ENCODE peak calls at places on chromosomes 13 and 19, in seven cellular contexts. V is astrocyte of the spinal cord, A is lower leg skin, D is heart right ventricle, T is GM06990, X is adrenal gland, O is BE2C. K is an unnamed sample.

GRCh38 chr19:39871886-39872866 is 26.0 kb upstream of the FBL start:
- DNase-seq in O (no peak), V (no peak), X (no peak), D (no peak), T (no peak), A (no peak), K (no peak)

GRCh38 chr13:38213307-38213706 is 136.3 kb upstream of the UFM1 start:
- DNase-seq in O (no peak), D (no peak), T (no peak), A (no peak), X (no peak), V (peak; percentile 37), K (no peak)

GRCh38 chr13:45295536-45295935 is 45.4 kb downstream of the TPT1 start:
- DNase-seq in V (peak; percentile 45), X (no peak), O (no peak), D (no peak), T (no peak), A (no peak), K (no peak)

GRCh38 chr13:76622336-76623045 is 263.7 kb downstream of the KCTD12 start:
- DNase-seq in D (no peak), O (peak; percentile 63), A (no peak), V (no peak), X (peak; percentile 66), T (no peak), K (no peak)

GRCh38 chr19:34308381-34309367 is 54.3 kb downstream of the GARRE1 start:
- DNase-seq in D (no peak), T (peak; percentile 17), V (no peak), O (no peak), A (no peak), X (peak; percentile 78), K (no peak)

GRCh38 chr13:24777171-24777570 is 13.2 kb downstream of the RNF17 start:
- DNase-seq in O (no peak), T (no peak), X (no peak), A (no peak), V (no peak), D (no peak), K (no peak)

GRCh38 chr19:35313614-35314013 is 15.4 kb upstream of the CD22 start:
- DNase-seq in A (no peak), V (no peak), D (no peak), X (peak; percentile 85), O (no peak), T (no peak), K (no peak)

GRCh38 chr13:60627071-60627686 is 230.2 kb downstream of the TDRD3 start:
- DNase-seq in O (peak; percentile 64), V (peak; percentile 43), T (no peak), X (peak; percentile 58), A (no peak), D (no peak), K (no peak)

GRCh38 chr19:7868671-7869452 is 5.3 kb downstream of the PRR36 start:
- DNase-seq in D (peak; percentile 69), O (no peak), X (peak; percentile 90), T (peak; percentile 91), A (peak; percentile 94), V (peak; percentile 39), K (peak; percentile 96)

GRCh38 chr13:76677047-76677446 is 209.2 kb downstream of the KCTD12 start:
- DNase-seq in T (no peak), A (no peak), D (peak; percentile 20), O (no peak), X (peak; percentile 60), V (peak; percentile 82), K (no peak)

GRCh38 chr19:45990113-45990728 is 5.0 kb upstream of the CCDC61 start:
- DNase-seq in X (no peak), A (no peak), D (no peak), O (no peak), T (no peak), V (no peak), K (no peak)

GRCh38 chr13:20393273-20394235 is 132.1 kb downstream of the CRYL1 start:
- DNase-seq in X (peak; percentile 25), O (no peak), T (no peak), A (no peak), D (no peak), V (no peak), K (no peak)

GRCh38 chr13:54029226-54029625 is 1000.6 kb downstream of the OLFM4 start:
- DNase-seq in T (no peak), D (no peak), O (no peak), V (peak; percentile 89), X (no peak), A (no peak), K (no peak)

GRCh38 chr19:49421039-49421877 is 2.0 kb downstream of the PTH2 start:
- DNase-seq in X (peak; percentile 76), A (no peak), V (peak; percentile 27), D (peak; percentile 67), O (peak; percentile 91), T (peak; percentile 53), K (no peak)

GRCh38 chr19:4547303-4548237 is 7.7 kb upstream of the LRG1 start:
- DNase-seq in A (no peak), V (no peak), D (no peak), X (peak; percentile 74), T (no peak), O (peak; percentile 47), K (peak; percentile 87)

GRCh38 chr13:35855531-35856019 is 275.6 kb downstream of the DCLK1 start:
- DNase-seq in T (no peak), O (peak; percentile 15), X (peak; percentile 65), A (peak; percentile 85), V (no peak), D (no peak), K (no peak)

GRCh38 chr19:52936151-52936957 is 13.1 kb upstream of the ZNF888 start:
- DNase-seq in O (no peak), X (no peak), V (no peak), D (no peak), T (no peak), A (peak; percentile 48), K (no peak)

GRCh38 chr13:71115301-71115700 is 751.7 kb downstream of the DACH1 start:
- DNase-seq in X (no peak), V (peak; percentile 1), D (no peak), A (no peak), O (no peak), T (no peak), K (no peak)

GRCh38 chr13:28012896-28013295 is 24.4 kb upstream of the URAD start:
- DNase-seq in D (no peak), V (no peak), T (peak; percentile 87), A (no peak), X (no peak), O (no peak), K (no peak)

GRCh38 chr19:30567535-30568232 is 195.5 kb downstream of the ZNF536 start:
- DNase-seq in X (peak; percentile 53), A (no peak), T (no peak), V (no peak), D (no peak), O (peak; percentile 70), K (no peak)

GRCh38 chr13:51959773-51960172 is 51.5 kb downstream of the ATP7B start:
- DNase-seq in X (no peak), T (peak; percentile 15), A (no peak), V (no peak), D (no peak), O (no peak), K (no peak)

GRCh38 chr13:42991892-42992584 is at the start of gene EPSTI1:
- DNase-seq in D (peak; percentile 65), T (peak; percentile 86), V (peak; percentile 83), X (peak; percentile 88), O (no peak), A (peak; percentile 92), K (peak; percentile 93)

GRCh38 chr19:9936151-9937000 is at the start of gene OLFM2:
- DNase-seq in X (no peak), A (no peak), V (no peak), D (peak; percentile 42), O (peak; percentile 57), T (no peak), K (no peak)

GRCh38 chr19:9932835-9933234 is 3.5 kb downstream of the OLFM2 start:
- DNase-seq in O (no peak), T (no peak), D (no peak), V (no peak), X (no peak), A (no peak), K (no peak)

GRCh38 chr19:9937001-9937411 is 691 bp upstream of the OLFM2 start:
- DNase-seq in D (no peak), A (no peak), V (no peak), X (no peak), O (no peak), T (no peak), K (no peak)

GRCh38 chr19:9934132-9934950 is 2.0 kb downstream of the OLFM2 start:
- DNase-seq in O (peak; percentile 86), A (peak; percentile 97), T (peak; percentile 73), V (peak; percentile 53), X (peak; percentile 91), D (peak; percentile 80), K (peak; percentile 88)

GRCh38 chr19:9935409-9936062 is 779 bp downstream of the OLFM2 start:
- DNase-seq in X (no peak), A (no peak), T (no peak), O (no peak), D (no peak), V (no peak), K (no peak)
- H3K4me3 ChIP-seq in X (no peak overlapping the region), A (peak overlapping the region; percentile 20), T (no peak overlapping the region), O (no peak overlapping the region), D (peak overlapping the region; percentile 42), V (no peak overlapping the region), K (peak overlapping the region; percentile 62)

GRCh38 chr19:38718747-38719543 is 25.3 kb downstream of the CAPN12 start:
- DNase-seq in T (no peak), D (peak; percentile 80), V (peak; percentile 59), X (no peak), A (no peak), O (peak; percentile 44), K (no peak)
- TF ChIP-seq CTCF in T (no peak), D (peak; percentile 39), V (peak; percentile 57), X (no peak), A (no peak), O (peak; percentile 50), K (no peak)

GRCh38 chr13:102847272-102848234 is 1.7 kb downstream of the ERCC5 start:
- DNase-seq in V (peak; percentile 59), D (no peak), O (no peak), A (no peak), X (no peak), T (peak; percentile 13), K (peak; percentile 77)
- H3K4me3 ChIP-seq in V (peak overlapping the region; percentile 79), D (peak overlapping the region; percentile 78), O (peak overlapping the region; percentile 96), A (no peak overlapping the region), X (no peak overlapping the region), T (peak overlapping the region; percentile 87), K (peak overlapping the region; percentile 87)

GRCh38 chr13:40971321-40971720 is 47.8 kb downstream of the ELF1 start:
- DNase-seq in A (no peak), V (no peak), D (no peak), T (no peak), O (no peak), X (no peak), K (no peak)

GRCh38 chr13:40975441-40975840 is 43.7 kb downstream of the ELF1 start:
- DNase-seq in X (no peak), D (no peak), A (no peak), V (no peak), T (no peak), O (no peak), K (no peak)

GRCh38 chr13:40974460-40975407 is 44.4 kb downstream of the ELF1 start:
- DNase-seq in O (peak; percentile 12), A (no peak), X (no peak), T (no peak), V (peak; percentile 30), D (no peak), K (no peak)

GRCh38 chr13:40970803-40971202 is 48.3 kb downstream of the ELF1 start:
- DNase-seq in A (no peak), V (no peak), T (no peak), O (no peak), D (no peak), X (no peak), K (no peak)

GRCh38 chr13:40973409-40973808 is 45.7 kb downstream of the ELF1 start:
- DNase-seq in T (no peak), D (no peak), O (no peak), X (no peak), V (no peak), A (no peak), K (no peak)
- TF ChIP-seq CTCF in T (no peak), D (no peak), O (no peak), X (no peak), V (no peak), A (no peak), K (no peak)

K was measured in spleen.